ENCODE peak calls at places on chromosomes 3 and 15, in ten cellular contexts. G is body of pancreas, T is sigmoid colon, B is tibial nerve, S is A549, E is spleen, H is breast epithelium, K is H1, J is lower leg skin, W is Peyer's patch. D is an unnamed sample.

GRCh38 chr3:126540946-126541627 is 17.1 kb downstream of the CHST13 start:
- DNase-seq in G (no peak), T (peak), B (no peak), S (no peak), E (peak), H (peak), K (peak), J (no peak), W (no peak), D (no peak)

GRCh38 chr3:150069633-150070032 is 98.9 kb upstream of the PFN2 start:
- DNase-seq in G (no peak), T (no peak), B (no peak), S (no peak), E (no peak), H (no peak), K (no peak), J (no peak), W (no peak), D (no peak)

GRCh38 chr3:100006570-100007271 is 107.6 kb downstream of the FILIP1L start:
- DNase-seq in G (no peak), T (no peak), B (no peak), S (peak), E (no peak), H (no peak), K (no peak), J (no peak), W (no peak), D (no peak)

GRCh38 chr15:58475573-58476524 is 44.1 kb downstream of the LIPC start:
- DNase-seq in G (peak), T (no peak), B (peak), S (no peak), E (no peak), H (no peak), K (no peak), J (peak), W (no peak), D (no peak)

GRCh38 chr15:80949756-80950155 is 39.9 kb downstream of the MESD start:
- DNase-seq in G (no peak), T (no peak), B (no peak), S (no peak), E (no peak), H (no peak), K (no peak), J (no peak), W (no peak), D (peak)

GRCh38 chr3:150449169-150449721 is 41.1 kb downstream of the TSC22D2 start:
- DNase-seq in G (no peak), T (no peak), B (no peak), S (no peak), E (no peak), H (no peak), K (no peak), J (no peak), W (no peak), D (no peak)

GRCh38 chr15:24068102-24068501 is 381.0 kb upstream of the NDN start:
- DNase-seq in G (peak), T (no peak), B (no peak), S (no peak), E (no peak), H (no peak), K (no peak), J (no peak), W (no peak), D (no peak)

GRCh38 chr3:170222647-170223541 is 670 bp downstream of the PRKCI start:
- DNase-seq in G (peak), T (peak), B (peak), S (peak), E (no peak), H (peak), K (peak), J (no peak), W (no peak), D (peak)

GRCh38 chr3:169573129-169573528 is 90.4 kb downstream of the MECOM start:
- DNase-seq in G (no peak), T (no peak), B (no peak), S (no peak), E (no peak), H (no peak), K (no peak), J (no peak), W (no peak), D (no peak)

GRCh38 chr15:60635507-60636352 is 156.8 kb upstream of the ICE2 start:
- DNase-seq in G (no peak), T (no peak), B (no peak), S (no peak), E (no peak), H (no peak), K (no peak), J (no peak), W (peak), D (no peak)

GRCh38 chr15:76012021-76012551 is at the start of gene NRG4:
- DNase-seq in G (peak), T (no peak), B (no peak), S (peak), E (no peak), H (no peak), K (no peak), J (no peak), W (no peak), D (no peak)

GRCh38 chr15:67146875-67147381 is 81.5 kb downstream of the SMAD3 start:
- DNase-seq in G (no peak), T (peak), B (no peak), S (peak), E (no peak), H (no peak), K (no peak), J (no peak), W (no peak), D (peak)

GRCh38 chr3:194083253-194084224 is 52.4 kb upstream of the HES1 start:
- DNase-seq in G (no peak), T (no peak), B (no peak), S (no peak), E (no peak), H (no peak), K (no peak), J (no peak), W (no peak), D (no peak)

GRCh38 chr3:45179163-45179562 is 33.0 kb upstream of the CDCP1 start:
- DNase-seq in G (no peak), T (no peak), B (no peak), S (no peak), E (peak), H (no peak), K (no peak), J (no peak), W (no peak), D (no peak)

GRCh38 chr3:69410301-69410700 is 24.4 kb upstream of the FRMD4B start:
- DNase-seq in G (peak), T (peak), B (peak), S (peak), E (peak), H (peak), K (peak), J (peak), W (peak), D (peak)

GRCh38 chr3:47324278-47324865 is 41.6 kb downstream of the KLHL18 start:
- DNase-seq in G (peak), T (peak), B (peak), S (peak), E (no peak), H (no peak), K (peak), J (peak), W (peak), D (peak)

GRCh38 chr3:16639806-16640205 is 34.6 kb upstream of the DAZL start:
- DNase-seq in G (no peak), T (no peak), B (no peak), S (no peak), E (no peak), H (no peak), K (no peak), J (no peak), W (no peak), D (no peak)

GRCh38 chr3:115792206-115792955 is 169.1 kb downstream of the GAP43 start:
- DNase-seq in G (no peak), T (no peak), B (no peak), S (peak), E (no peak), H (no peak), K (no peak), J (no peak), W (no peak), D (no peak)

GRCh38 chr3:65412591-65412990 is 626.1 kb downstream of the MAGI1 start:
- DNase-seq in G (peak), T (peak), B (peak), S (no peak), E (no peak), H (no peak), K (no peak), J (no peak), W (no peak), D (no peak)

GRCh38 chr15:59587085-59587826 is 24.3 kb upstream of the GCNT3 start:
- DNase-seq in G (peak), T (no peak), B (no peak), S (peak), E (no peak), H (no peak), K (no peak), J (no peak), W (no peak), D (no peak)

GRCh38 chr3:20511863-20512262 is 325.9 kb upstream of the SGO1 start:
- DNase-seq in G (peak), T (no peak), B (no peak), S (peak), E (no peak), H (no peak), K (peak), J (no peak), W (no peak), D (no peak)

GRCh38 chr3:32428092-32429068 is 36.7 kb downstream of the CMTM7 start:
- DNase-seq in G (no peak), T (no peak), B (no peak), S (no peak), E (no peak), H (no peak), K (peak), J (no peak), W (peak), D (no peak)

GRCh38 chr15:68040144-68040543 is 14.0 kb upstream of the PIAS1 start:
- DNase-seq in G (no peak), T (no peak), B (no peak), S (no peak), E (no peak), H (no peak), K (no peak), J (no peak), W (no peak), D (no peak)

GRCh38 chr15:90637693-90638092 is 79.5 kb upstream of the BLM start:
- DNase-seq in G (no peak), T (no peak), B (no peak), S (no peak), E (no peak), H (no peak), K (no peak), J (no peak), W (no peak), D (no peak)

GRCh38 chr3:152260026-152260425 is 8.7 kb upstream of the MBNL1 start:
- DNase-seq in G (no peak), T (no peak), B (no peak), S (no peak), E (no peak), H (no peak), K (no peak), J (no peak), W (no peak), D (no peak)

GRCh38 chr3:114446605-114447004 is 152.8 kb downstream of the TIGIT start:
- DNase-seq in G (no peak), T (peak), B (no peak), S (no peak), E (no peak), H (no peak), K (no peak), J (no peak), W (no peak), D (peak)

GRCh38 chr3:62968128-62968527 is 92.9 kb upstream of the CADPS start:
- DNase-seq in G (no peak), T (no peak), B (no peak), S (no peak), E (no peak), H (no peak), K (no peak), J (no peak), W (no peak), D (no peak)

GRCh38 chr15:26967719-26968269 is 3.2 kb upstream of the GABRG3 start:
- DNase-seq in G (no peak), T (no peak), B (no peak), S (no peak), E (no peak), H (no peak), K (peak), J (no peak), W (no peak), D (no peak)

GRCh38 chr15:84752700-84753099 is 4.3 kb downstream of the ZNF592 start:
- DNase-seq in G (no peak), T (no peak), B (no peak), S (no peak), E (no peak), H (no peak), K (no peak), J (no peak), W (no peak), D (no peak)

GRCh38 chr15:68205949-68206539 is 912 bp upstream of the CALML4 start:
- DNase-seq in G (peak), T (peak), B (peak), S (no peak), E (peak), H (no peak), K (no peak), J (peak), W (no peak), D (no peak)

GRCh38 chr15:100988874-100989273 is 69.7 kb downstream of the LRRK1 start:
- DNase-seq in G (no peak), T (no peak), B (no peak), S (no peak), E (no peak), H (no peak), K (no peak), J (no peak), W (no peak), D (no peak)

GRCh38 chr3:152331018-152331541 is 62.4 kb downstream of the MBNL1 start:
- DNase-seq in G (no peak), T (no peak), B (no peak), S (peak), E (no peak), H (no peak), K (no peak), J (no peak), W (no peak), D (no peak)

GRCh38 chr15:81256916-81257315 is 60.2 kb downstream of the IL16 start:
- DNase-seq in G (no peak), T (no peak), B (no peak), S (peak), E (no peak), H (no peak), K (no peak), J (no peak), W (no peak), D (no peak)

GRCh38 chr3:38613426-38613825 is 36.1 kb downstream of the SCN5A start:
- DNase-seq in G (no peak), T (peak), B (no peak), S (no peak), E (peak), H (no peak), K (no peak), J (no peak), W (no peak), D (no peak)

DNA sequence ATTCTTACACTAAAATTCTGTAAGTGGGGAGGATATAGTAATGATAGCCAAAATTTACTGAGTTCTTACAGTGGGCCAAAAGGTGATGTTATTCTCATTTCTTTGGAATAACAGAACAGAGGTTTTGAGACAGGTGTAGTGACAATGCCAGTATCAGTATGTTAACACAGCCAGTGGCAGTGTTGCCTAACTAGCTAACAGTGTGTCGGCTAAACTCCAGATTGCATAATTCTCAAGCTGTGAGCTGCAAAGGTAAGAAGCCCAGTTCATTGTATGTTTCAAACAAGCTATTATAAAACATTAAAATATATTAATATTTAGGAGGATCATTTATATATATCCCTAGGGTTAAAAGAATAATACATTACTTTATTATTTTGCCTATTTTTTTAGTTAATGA is 920 bp downstream of the SLC15A2 start:
- DNase-seq in G (peak), T (no peak), B (no peak), S (no peak), E (no peak), H (no peak), K (no peak), J (no peak), W (no peak), D (no peak)
- H3K4me3 ChIP-seq in G (no peak), T (no peak), B (no peak), S (no peak), E (no peak), H (no peak), K (no peak), J (no peak), W (no peak), D (no peak)

GRCh38 chr3:53346514-53346913 is 829 bp downstream of the DCP1A start:
- DNase-seq in G (no peak), T (no peak), B (no peak), S (peak), E (no peak), H (no peak), K (peak), J (no peak), W (no peak), D (no peak)

GRCh38 chr3:53347261-53348064 is at the start of gene DCP1A:
- DNase-seq in G (peak), T (peak), B (peak), S (peak), E (peak), H (peak), K (peak), J (peak), W (peak), D (peak)

GRCh38 chr3:53354945-53355498 is 7.7 kb upstream of the DCP1A start:
- DNase-seq in G (no peak), T (no peak), B (no peak), S (no peak), E (no peak), H (no peak), K (no peak), J (no peak), W (no peak), D (no peak)

GRCh38 chr3:53346922-53347260 is 452 bp downstream of the DCP1A start:
- DNase-seq in G (no peak), T (no peak), B (no peak), S (no peak), E (no peak), H (no peak), K (no peak), J (no peak), W (no peak), D (no peak)

DNA sequence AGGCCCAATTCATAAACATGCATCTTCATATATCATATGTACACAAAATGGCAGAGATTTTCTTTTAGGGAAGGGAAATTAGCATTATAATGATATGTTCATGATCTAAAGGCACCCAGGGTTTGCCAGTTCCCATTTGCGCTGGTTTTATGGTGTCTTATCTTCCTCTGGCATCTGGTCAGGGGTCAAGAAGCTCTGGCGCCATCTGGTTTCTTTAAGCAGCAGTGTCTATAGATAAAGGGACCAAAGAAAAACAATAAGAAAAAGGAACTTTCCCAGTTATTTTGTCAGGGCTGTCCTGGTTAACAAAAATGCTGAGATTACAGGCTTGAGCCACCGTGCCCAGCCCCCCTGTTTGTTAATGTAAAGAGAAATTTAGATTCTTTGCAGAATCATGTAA is 3.3 kb upstream of the DCP1A start:
- DNase-seq in G (peak), T (no peak), B (no peak), S (peak), E (no peak), H (no peak), K (peak), J (no peak), W (no peak), D (no peak)
- TF ChIP-seq POLR2A in G (no peak), T (no peak), B (no peak), S (no peak), E (no peak), H (no peak), K (no peak), J (no peak), W (no peak), D (no peak)

DNA sequence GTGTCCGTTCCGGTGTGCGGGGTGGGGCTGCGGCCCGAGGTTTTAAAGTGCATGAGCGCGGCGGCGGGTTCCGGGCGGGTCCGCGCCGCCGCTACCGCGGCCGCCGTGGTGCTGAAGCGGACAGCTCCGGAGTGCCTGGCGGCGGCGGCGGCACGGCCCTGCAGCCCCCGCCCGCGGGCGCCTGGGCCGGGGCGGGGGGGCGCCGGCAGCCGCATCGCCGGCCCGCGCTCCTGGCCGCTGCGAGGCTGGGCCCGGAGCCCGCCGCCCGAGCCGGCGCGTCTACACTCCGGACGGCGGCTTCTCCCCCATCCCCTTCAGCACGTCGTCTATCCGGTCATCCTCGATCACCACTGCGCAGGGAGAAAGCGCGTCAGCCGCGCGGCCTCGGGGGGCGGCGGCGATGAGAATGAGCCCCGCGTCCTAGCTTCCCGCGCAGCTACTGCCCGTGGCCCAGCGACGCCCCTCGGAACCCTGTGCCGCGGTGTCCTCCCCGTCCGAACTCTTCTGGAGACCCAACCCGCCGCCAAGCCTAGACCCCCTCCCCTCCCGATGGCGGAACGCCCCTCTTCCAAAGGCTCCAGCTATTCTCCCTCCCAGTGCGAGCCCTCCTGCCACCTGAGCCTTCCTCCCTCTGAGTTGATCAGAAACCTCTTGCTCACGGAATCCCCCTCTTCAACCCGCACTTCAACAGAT is 1.3 kb downstream of the CAMK2N2 start:
- DNase-seq in G (peak), T (no peak), B (no peak), S (peak), E (peak), H (no peak), K (peak), J (no peak), W (no peak), D (peak)
- H3K4me3 ChIP-seq in G (peak), T (peak), B (no peak), S (peak), E (peak), H (peak), K (peak), J (no peak), W (peak), D (no peak)

DNA sequence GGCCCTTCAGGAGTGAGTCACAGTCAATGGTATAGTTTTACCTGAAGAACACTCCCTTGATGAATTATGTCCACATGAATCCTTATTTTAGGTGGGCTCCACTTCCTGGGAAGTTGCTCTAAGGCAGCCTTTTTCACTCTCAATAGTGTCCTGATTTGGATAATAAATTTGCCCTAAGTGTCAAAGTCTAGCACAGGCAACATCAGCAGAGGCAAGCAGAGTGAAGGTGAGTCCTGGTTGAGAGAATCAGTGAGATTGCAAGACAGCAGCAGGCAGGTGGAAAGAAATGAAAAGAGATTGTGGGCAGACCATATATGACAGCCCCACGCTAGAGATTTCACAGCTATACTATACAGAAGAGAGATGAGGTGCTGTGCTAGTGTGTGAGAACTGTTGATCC is 137.2 kb downstream of the ZPLD1 start:
- DNase-seq in G (no peak), T (no peak), B (no peak), S (no peak), E (no peak), H (no peak), K (no peak), J (no peak), W (no peak), D (no peak)
- TF ChIP-seq POLR2A in G (no peak), T (no peak), B (no peak), S (no peak), E (no peak), H (no peak), K (no peak), J (no peak), W (no peak), D (no peak)

GRCh38 chr15:38378162-38378560 is 75.8 kb upstream of the FAM98B start:
- DNase-seq in G (peak), T (peak), B (peak), S (no peak), E (no peak), H (no peak), K (no peak), J (no peak), W (no peak), D (peak)
- H3K4me3 ChIP-seq in G (no peak), T (no peak), B (no peak), S (no peak), E (no peak), H (no peak), K (no peak), J (no peak), W (no peak), D (no peak)

GRCh38 chr3:196739671-196740475 is at the start of gene PAK2:
- DNase-seq in G (peak), T (peak), B (peak), S (peak), E (peak), H (peak), K (peak), J (peak), W (peak), D (peak)
- TF ChIP-seq POLR2A in G (peak), T (peak), B (no peak), S (peak), E (no peak), H (no peak), K (no peak), J (peak), W (peak), D (peak)

GRCh38 chr3:89955141-89955540 is 847.7 kb downstream of the EPHA3 start:
- DNase-seq in G (no peak), T (no peak), B (no peak), S (peak), E (no peak), H (no peak), K (no peak), J (no peak), W (no peak), D (no peak)
- H3K4me3 ChIP-seq in G (no peak), T (no peak), B (no peak), S (no peak), E (no peak), H (no peak), K (no peak), J (no peak), W (no peak), D (no peak)

GRCh38 chr15:41849861-41850260 is 11.2 kb downstream of the PLA2G4B start:
- DNase-seq in G (peak), T (no peak), B (no peak), S (no peak), E (no peak), H (peak), K (no peak), J (no peak), W (no peak), D (no peak)
- TF ChIP-seq POLR2A in G (no peak), T (no peak), B (no peak), S (no peak), E (no peak), H (no peak), K (no peak), J (no peak), W (no peak), D (no peak)

D was measured in ovary.